ENCODE peak calls at places on chromosomes 2 and 18, in five cellular contexts. X is stimulated activated naive CD8-positive, alpha-beta T cell treated with anti-CD3 and anti-CD28 coated beads, Interleukin-15, Interleukin-2, amounts not matched to agents 100 U/mL and 50 U/mL, for 24 hours; U is NCI-H2029 treated with DMSO at 0.1 percent for 48 hours; D is NT2/D1; N is transverse colon. V is an unnamed sample.

GRCh38 chr2:204110250-204111183 is 174.0 kb downstream of the ICOS start:
- DNase-seq in D (no peak), X (peak; percentile 75), U (no peak), N (peak; percentile 58), V (no peak)

GRCh38 chr18:57175550-57175949 is 28.7 kb downstream of the BOD1L2 start:
- DNase-seq in D (no peak), X (no peak), U (no peak), N (no peak), V (no peak)

GRCh38 chr2:212421571-212422334 is 116.8 kb downstream of the ERBB4 start:
- DNase-seq in U (no peak), D (no peak), X (no peak), N (no peak), V (no peak)

GRCh38 chr2:237691908-237692600 is 64.7 kb downstream of the LRRFIP1 start:
- DNase-seq in U (peak; percentile 62), D (peak; percentile 80), X (peak; percentile 96), N (peak; percentile 99), V (peak; percentile 94)

GRCh38 chr2:140695163-140695562 is 1435.7 kb downstream of the LRP1B start:
- DNase-seq in U (no peak), N (no peak), D (peak; percentile 6), X (no peak), V (no peak)

GRCh38 chr18:29185801-29186200 is 1008.9 kb upstream of the CDH2 start:
- DNase-seq in N (no peak), D (no peak), U (no peak), X (no peak), V (no peak)

GRCh38 chr18:77405096-77405495 is 155.4 kb downstream of the GALR1 start:
- DNase-seq in N (no peak), D (no peak), X (no peak), U (no peak), V (no peak)

GRCh38 chr2:237915576-237915975 is 51.2 kb upstream of the UBE2F start:
- DNase-seq in N (no peak), U (no peak), D (no peak), X (no peak), V (no peak)

GRCh38 chr2:183284606-183285005 is 160.4 kb downstream of the NUP35 start:
- DNase-seq in D (no peak), U (no peak), N (no peak), X (no peak), V (peak; percentile 6)

GRCh38 chr2:70552501-70553333 is 909 bp downstream of the TGFA start:
- DNase-seq in D (no peak), N (peak; percentile 41), X (peak; percentile 12), U (no peak), V (no peak)

GRCh38 chr18:8754995-8755955 is 49.9 kb downstream of the MTCL1 start:
- DNase-seq in N (peak; percentile 22), U (no peak), X (no peak), D (no peak), V (peak; percentile 68)

V was measured in hepatic stellate cell.